ENCODE peak calls at places on chromosomes 13 and 19, in seven cellular contexts. C, B, R, H, I, J and Y are unnamed samples.

GRCh38 chr19:55305491-55305890 is 19.6 kb downstream of the TMEM150B start:
- DNase-seq in B (peak), R (peak), H (peak), C (peak), I (no peak), J (peak), Y (peak)

GRCh38 chr19:8423821-8424223 is 10.7 kb downstream of the MARCHF2 start:
- DNase-seq in B (peak), J (peak), H (peak), I (peak), R (no peak), C (no peak), Y (no peak)

GRCh38 chr19:17915940-17916593 is 16.7 kb upstream of the CCDC124 start:
- DNase-seq in C (no peak), J (peak), H (no peak), I (no peak), R (no peak), B (no peak), Y (no peak)

GRCh38 chr13:111855016-111855590 is 211.8 kb upstream of the SOX1 start:
- DNase-seq in R (no peak), I (no peak), J (no peak), B (no peak), H (no peak), C (no peak), Y (no peak)

GRCh38 chr19:31308781-31309180 is 40.5 kb downstream of the TSHZ3 start:
- DNase-seq in H (no peak), B (no peak), R (no peak), J (no peak), I (no peak), C (no peak), Y (no peak)

GRCh38 chr19:47836038-47836437 is 14.3 kb downstream of the CRX start:
- DNase-seq in B (peak), J (no peak), C (no peak), H (no peak), R (no peak), I (no peak), Y (no peak)

GRCh38 chr19:18385675-18386542 is at the start of gene GDF15:
- DNase-seq in J (peak), B (peak), H (peak), R (peak), I (peak), C (no peak), Y (no peak)

GRCh38 chr13:111403266-111403665 is 82.8 kb downstream of the TEX29 start:
- DNase-seq in R (no peak), B (no peak), H (no peak), J (no peak), I (no peak), C (no peak), Y (no peak)

GRCh38 chr13:50893211-50893852 is 16.3 kb upstream of the RNASEH2B start:
- DNase-seq in R (no peak), H (no peak), B (no peak), J (no peak), I (no peak), C (peak), Y (peak)

GRCh38 chr13:63190742-63191141 is 1775.1 kb upstream of the PCDH20 start:
- DNase-seq in J (peak), C (no peak), H (no peak), R (no peak), I (peak), B (peak), Y (no peak)

GRCh38 chr19:6868341-6868740 is 19.0 kb upstream of the ADGRE1 start:
- DNase-seq in I (no peak), H (no peak), J (no peak), B (no peak), C (no peak), R (no peak), Y (no peak)